ENCODE peak calls at places on chromosome 16, in eight cellular contexts. Y, K, E, L, R, F, D and B are unnamed samples.

GRCh38 chr16:75238853-75239371 is 12.5 kb downstream of the BCAR1 start:
- DNase-seq in Y (no peak), K (no peak), E (peak; percentile 76), L (no peak), R (no peak), F (no peak), D (peak; percentile 36), B (no peak)

GRCh38 chr16:67241008-67241900 is 6.0 kb downstream of the FHOD1 start:
- DNase-seq in Y (no peak), K (peak; percentile 77), E (peak; percentile 74), L (peak; percentile 87), R (no peak), F (no peak), D (peak; percentile 93), B (no peak)

GRCh38 chr16:29806096-29806579 is at the start of gene MAZ:
- DNase-seq in Y (peak; percentile 60), K (no peak), E (no peak), L (peak; percentile 93), R (peak; percentile 75), F (no peak), D (peak; percentile 92), B (peak; percentile 85)

GRCh38 chr16:86930001-86930400 is 351.7 kb downstream of the FOXL1 start:
- DNase-seq in Y (no peak), K (no peak), E (no peak), L (no peak), R (no peak), F (no peak), D (no peak), B (no peak)

GRCh38 chr16:68776821-68777485 is 39.9 kb downstream of the CDH1 start:
- DNase-seq in Y (no peak), K (no peak), E (no peak), L (no peak), R (no peak), F (no peak), D (no peak), B (no peak)

GRCh38 chr16:24009060-24009459 is 173.3 kb downstream of the PRKCB start:
- DNase-seq in Y (no peak), K (no peak), E (no peak), L (no peak), R (no peak), F (no peak), D (no peak), B (no peak)

GRCh38 chr16:55264949-55265348 is 59.1 kb upstream of the IRX6 start:
- DNase-seq in Y (no peak), K (no peak), E (no peak), L (peak; percentile 57), R (no peak), F (no peak), D (no peak), B (no peak)

GRCh38 chr16:1771072-1771863 is at the start of gene NME3:
- DNase-seq in Y (peak; percentile 65), K (peak; percentile 85), E (peak; percentile 95), L (peak; percentile 92), R (peak; percentile 64), F (peak; percentile 23), D (peak; percentile 52), B (peak; percentile 30)

GRCh38 chr16:4272114-4272954 is 489 bp downstream of the TFAP4 start:
- DNase-seq in Y (peak; percentile 49), K (peak; percentile 52), E (peak; percentile 90), L (peak; percentile 48), R (no peak), F (no peak), D (peak; percentile 38), B (no peak)

GRCh38 chr16:86854058-86854621 is 275.8 kb downstream of the FOXL1 start:
- DNase-seq in Y (no peak), K (no peak), E (no peak), L (peak; percentile 89), R (no peak), F (no peak), D (peak; percentile 99), B (no peak)

GRCh38 chr16:58028168-58028455 is 2.6 kb downstream of the MMP15 start:
- DNase-seq in Y (no peak), K (no peak), E (no peak), L (no peak), R (no peak), F (no peak), D (no peak), B (no peak)

GRCh38 chr16:11390573-11391495 is 45.6 kb downstream of the RMI2 start:
- DNase-seq in Y (no peak), K (no peak), E (peak; percentile 83), L (peak; percentile 9), R (no peak), F (no peak), D (no peak), B (peak; percentile 76)

GRCh38 chr16:82187829-82188228 is 17.8 kb upstream of the MPHOSPH6 start:
- DNase-seq in Y (no peak), K (no peak), E (no peak), L (no peak), R (no peak), F (no peak), D (no peak), B (no peak)

GRCh38 chr16:88376053-88376834 is 6.5 kb upstream of the ZNF469 start:
- DNase-seq in Y (no peak), K (no peak), E (peak; percentile 70), L (no peak), R (no peak), F (no peak), D (no peak), B (no peak)

GRCh38 chr16:49661465-49662187 is 194.3 kb downstream of the ZNF423 start:
- DNase-seq in Y (no peak), K (no peak), E (peak; percentile 34), L (no peak), R (no peak), F (no peak), D (peak; percentile 34), B (no peak)

GRCh38 chr16:24975428-24975889 is 39.7 kb downstream of the ARHGAP17 start:
- DNase-seq in Y (peak; percentile 8), K (no peak), E (no peak), L (no peak), R (no peak), F (no peak), D (no peak), B (no peak)

GRCh38 chr16:1877089-1877488 is 5.1 kb upstream of the MEIOB start:
- DNase-seq in Y (no peak), K (peak; percentile 66), E (no peak), L (no peak), R (no peak), F (no peak), D (no peak), B (no peak)

GRCh38 chr16:83925095-83925905 is 26.4 kb downstream of the MLYCD start:
- DNase-seq in Y (no peak), K (no peak), E (no peak), L (no peak), R (no peak), F (no peak), D (no peak), B (no peak)

GRCh38 chr16:81688182-81688581 is 90.9 kb upstream of the PLCG2 start:
- DNase-seq in Y (no peak), K (no peak), E (no peak), L (no peak), R (no peak), F (no peak), D (no peak), B (no peak)

GRCh38 chr16:11136600-11136999 is 119.4 kb downstream of the SOCS1 start:
- DNase-seq in Y (no peak), K (no peak), E (no peak), L (peak; percentile 33), R (no peak), F (no peak), D (peak; percentile 34), B (peak; percentile 94)

GRCh38 chr16:31868701-31869167 is 4.9 kb upstream of the ZNF267 start:
- DNase-seq in Y (peak; percentile 70), K (peak; percentile 87), E (peak; percentile 72), L (peak; percentile 76), R (peak; percentile 83), F (peak; percentile 58), D (peak; percentile 70), B (peak; percentile 28)

GRCh38 chr16:27232061-27232841 is 28.9 kb downstream of the KDM8 start:
- DNase-seq in Y (peak; percentile 88), K (peak; percentile 68), E (peak; percentile 20), L (no peak), R (no peak), F (no peak), D (no peak), B (no peak)

GRCh38 chr16:85029413-85029794 is 1.8 kb downstream of the KIAA0513 start:
- DNase-seq in Y (no peak), K (peak; percentile 46), E (peak; percentile 52), L (peak; percentile 51), R (peak; percentile 52), F (peak; percentile 36), D (peak; percentile 69), B (no peak)

GRCh38 chr16:27374794-27375499 is 27.0 kb upstream of the IL21R start:
- DNase-seq in Y (peak; percentile 73), K (peak; percentile 58), E (peak; percentile 93), L (peak; percentile 82), R (peak; percentile 32), F (no peak), D (peak; percentile 87), B (peak; percentile 10)

GRCh38 chr16:30697264-30698138 is 1.5 kb upstream of the SRCAP start:
- DNase-seq in Y (no peak), K (no peak), E (peak; percentile 96), L (peak; percentile 95), R (no peak), F (no peak), D (no peak), B (peak; percentile 97)

GRCh38 chr16:19835989-19836421 is 48.6 kb downstream of the GPRC5B start:
- DNase-seq in Y (no peak), K (no peak), E (no peak), L (peak; percentile 62), R (no peak), F (no peak), D (peak; percentile 67), B (no peak)